ENCODE peak calls at places on chromosomes 12 and 14, in five cellular contexts. X is HL-60, R is upper lobe of left lung, B is prostate gland, Q is esophagus muscularis mucosa. E is an unnamed sample.

GRCh38 chr12:50401383-50402155 is 884 bp downstream of the LARP4 start:
- DNase-seq in Q (no peak), R (no peak), X (no peak), B (peak; percentile 65), E (no peak)

GRCh38 chr12:53054112-53054878 is 4.4 kb downstream of the TNS2 start:
- DNase-seq in B (peak; percentile 98), R (peak; percentile 96), X (peak; percentile 79), Q (peak; percentile 99), E (peak; percentile 98)

GRCh38 chr12:11810160-11810559 is 160.7 kb downstream of the ETV6 start:
- DNase-seq in R (no peak), X (no peak), Q (no peak), B (no peak), E (no peak)

GRCh38 chr12:108332791-108333382 is 6.2 kb downstream of the CMKLR1 start:
- DNase-seq in Q (no peak), X (peak; percentile 77), R (no peak), B (no peak), E (no peak)

GRCh38 chr14:74508292-74508731 is 14.7 kb downstream of the ISCA2 start:
- DNase-seq in B (no peak), X (no peak), R (peak; percentile 59), Q (no peak), E (no peak)

GRCh38 chr12:55443776-55444175 is at the start of gene OR6C2:
- DNase-seq in R (no peak), Q (no peak), B (no peak), X (no peak), E (no peak)

GRCh38 chr12:42744539-42745156 is 155.1 kb upstream of the PRICKLE1 start:
- DNase-seq in Q (no peak), X (peak; percentile 46), B (peak; percentile 64), R (no peak), E (no peak)

GRCh38 chr12:50185975-50186663 is 18.9 kb upstream of the CERS5 start:
- DNase-seq in X (no peak), B (peak; percentile 45), R (no peak), Q (no peak), E (no peak)

GRCh38 chr14:94345344-94346072 is 22.4 kb upstream of the SERPINA6 start:
- DNase-seq in X (peak; percentile 34), B (no peak), R (no peak), Q (peak; percentile 57), E (no peak)

GRCh38 chr12:85733441-85733840 is 102.8 kb downstream of the RASSF9 start:
- DNase-seq in Q (no peak), X (no peak), B (no peak), R (no peak), E (no peak)

GRCh38 chr12:63362801-63363200 is 211.8 kb upstream of the AVPR1A start:
- DNase-seq in R (no peak), X (no peak), Q (no peak), B (no peak), E (no peak)

GRCh38 chr12:124525455-124525854 is 42.0 kb downstream of the NCOR2 start:
- DNase-seq in R (no peak), X (no peak), B (no peak), Q (no peak), E (no peak)

GRCh38 chr12:85821759-85822158 is 14.4 kb downstream of the RASSF9 start:
- DNase-seq in B (no peak), R (no peak), Q (no peak), X (no peak), E (no peak)

GRCh38 chr14:93951798-93952540 is 24.4 kb downstream of the ASB2 start:
- DNase-seq in Q (no peak), X (no peak), R (no peak), B (no peak), E (no peak)

GRCh38 chr12:116338064-116338872 is 60.8 kb upstream of the MED13L start:
- DNase-seq in R (no peak), Q (no peak), B (no peak), X (no peak), E (no peak)

GRCh38 chr14:61320806-61321384 is 484 bp upstream of the PRKCH start:
- DNase-seq in X (no peak), R (peak; percentile 21), Q (no peak), B (peak; percentile 72), E (no peak)

GRCh38 chr14:103334644-103335603 is 887 bp downstream of the EIF5 start:
- DNase-seq in Q (peak; percentile 93), B (peak; percentile 55), R (peak; percentile 94), X (peak; percentile 49), E (peak; percentile 76)

GRCh38 chr12:2453076-2453806 is 341.5 kb upstream of the FKBP4 start:
- DNase-seq in B (no peak), X (no peak), R (no peak), Q (no peak), E (no peak)

GRCh38 chr14:90405755-90406154 is 8.9 kb downstream of the CALM1 start:
- DNase-seq in B (no peak), X (no peak), Q (no peak), R (no peak), E (no peak)

GRCh38 chr12:5665615-5666014 is 233.7 kb downstream of the NTF3 start:
- DNase-seq in B (no peak), X (no peak), Q (no peak), R (no peak), E (no peak)

GRCh38 chr12:1282670-1283361 is 291.8 kb downstream of the ERC1 start:
- DNase-seq in B (peak; percentile 54), Q (peak; percentile 92), X (no peak), R (no peak), E (no peak)

GRCh38 chr14:31001339-31001658 is 24.1 kb upstream of the AP4S1 start:
- DNase-seq in B (no peak), X (no peak), R (no peak), Q (no peak), E (no peak)

GRCh38 chr12:82883396-82884360 is 197.0 kb downstream of the TMTC2 start:
- DNase-seq in B (no peak), X (no peak), Q (no peak), R (no peak), E (no peak)

GRCh38 chr14:76836029-76836630 is 9.9 kb downstream of the LRRC74A start:
- DNase-seq in Q (no peak), X (no peak), B (no peak), R (peak; percentile 56), E (no peak)

GRCh38 chr12:108640802-108641445 is 7.2 kb upstream of the SELPLG start:
- DNase-seq in B (no peak), Q (no peak), R (no peak), X (no peak), E (peak; percentile 51)

GRCh38 chr12:77893918-77894317 is 63.2 kb downstream of the NAV3 start:
- DNase-seq in Q (no peak), R (no peak), B (no peak), X (no peak), E (peak; percentile 74)

GRCh38 chr12:48053122-48053521 is 48.8 kb upstream of the COL2A1 start:
- DNase-seq in Q (no peak), B (no peak), X (no peak), R (no peak), E (no peak)

GRCh38 chr12:103800252-103800771 is 40.7 kb downstream of the NT5DC3 start:
- DNase-seq in R (no peak), X (no peak), B (peak; percentile 12), Q (no peak), E (peak; percentile 68)

GRCh38 chr12:49924847-49925246 is 21.1 kb upstream of the FAIM2 start:
- DNase-seq in R (no peak), X (no peak), Q (no peak), B (no peak), E (no peak)

GRCh38 chr12:108905725-108906124 is 25.8 kb downstream of the DAO start:
- DNase-seq in R (no peak), X (no peak), B (no peak), Q (no peak), E (no peak)

GRCh38 chr12:76706099-76706498 is 57.8 kb upstream of the ZDHHC17 start:
- DNase-seq in X (no peak), R (no peak), Q (no peak), B (no peak), E (no peak)

GRCh38 chr14:84090837-84091236 is 1439.1 kb upstream of the FLRT2 start:
- DNase-seq in B (no peak), Q (no peak), X (no peak), R (peak; percentile 6), E (no peak)

GRCh38 chr14:95620659-95621059 is 65.6 kb upstream of the TCL1B start:
- DNase-seq in X (peak; percentile 35), R (peak; percentile 59), B (no peak), Q (no peak), E (no peak)

GRCh38 chr12:97131220-97131981 is 224.3 kb downstream of the NEDD1 start:
- DNase-seq in X (no peak), Q (no peak), B (peak; percentile 4), R (no peak), E (no peak)

GRCh38 chr12:91225316-91225715 is 42.7 kb upstream of the DCN start:
- DNase-seq in Q (no peak), B (no peak), X (no peak), R (no peak), E (no peak)
- TF ChIP-seq POLR2AphosphoS5 in Q (no peak), B (no peak), X (no peak), R (no peak), E (peak; percentile 29)

DNA sequence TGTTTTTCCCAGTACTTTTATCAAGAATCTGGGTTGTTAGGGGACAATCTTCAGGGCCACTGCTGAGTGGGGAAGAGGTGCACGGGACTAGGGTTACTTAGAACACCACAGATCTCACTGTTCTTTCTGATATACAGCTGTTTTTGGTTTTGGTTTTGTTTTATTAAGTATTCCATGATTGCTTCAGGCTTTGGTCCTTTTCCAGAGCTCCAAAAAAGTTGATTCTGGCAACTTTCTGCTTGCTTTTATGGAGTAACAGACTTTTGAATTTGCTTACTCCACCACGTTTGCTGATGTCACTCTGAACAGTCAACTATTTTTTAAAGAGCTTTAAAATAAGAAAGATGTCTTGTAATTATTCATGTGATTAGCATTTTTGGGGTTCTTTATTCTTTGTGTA is 368.1 kb upstream of the FOXG1 start:
- DNase-seq in B (no peak), X (no peak), R (no peak), Q (no peak), E (no peak)
- TF ChIP-seq CTCF in B (no peak), X (no peak), R (no peak), Q (no peak), E (no peak)

GRCh38 chr12:10358969-10359368 is 30.9 kb downstream of the KLRK1 start:
- DNase-seq in B (no peak), Q (no peak), R (no peak), X (no peak), E (no peak)

GRCh38 chr12:10354071-10354470 is 35.8 kb downstream of the KLRK1 start:
- DNase-seq in Q (no peak), B (no peak), X (no peak), R (no peak), E (no peak)

GRCh38 chr12:10358131-10358530 is 31.7 kb downstream of the KLRK1 start:
- DNase-seq in Q (no peak), R (no peak), B (no peak), X (no peak), E (no peak)

DNA sequence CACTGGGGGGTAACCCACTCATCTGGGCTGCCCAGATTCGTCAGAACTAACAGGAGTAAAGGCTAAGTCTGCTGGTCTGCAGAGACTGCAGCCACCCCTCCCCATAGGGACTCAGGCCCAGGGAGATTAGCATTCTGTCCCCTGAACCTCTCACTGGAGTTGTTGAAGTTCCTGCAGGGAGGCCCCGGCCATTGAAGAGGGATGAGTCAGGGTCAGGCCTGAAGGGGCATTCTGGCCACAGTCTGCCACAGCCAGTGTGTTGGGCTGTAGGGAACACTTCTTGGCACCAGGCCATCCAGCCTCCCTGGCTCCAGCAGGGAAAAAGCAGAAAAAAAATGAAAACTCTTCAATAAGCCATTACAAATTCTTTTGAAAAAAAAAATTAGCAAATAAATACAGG is 35.3 kb downstream of the KLRK1 start:
- DNase-seq in Q (no peak), B (no peak), R (no peak), X (no peak), E (no peak)
- TF ChIP-seq POLR2AphosphoS5 in Q (no peak), B (no peak), R (no peak), X (no peak), E (no peak)

GRCh38 chr12:112539221-112539620 is 120.5 kb downstream of the PTPN11 start:
- DNase-seq in R (no peak), B (no peak), Q (no peak), X (no peak), E (no peak)
- TF ChIP-seq CTCF in R (no peak), B (no peak), Q (no peak), X (no peak), E (no peak)

E was measured in stomach.